ENCODE peak calls at places on chromosomes 3 and 15, in five cellular contexts. One of them, this sample, is unnamed.

GRCh38 chr15:36156855-36157521 is 422.4 kb upstream of the CDIN1 start:
- DNase-seq in NCI-H1436: no peak
- DNase-seq in CD8-positive, alpha-beta T cell: no peak
- DNase-seq in HT1080: peak; percentile 15
- DNase-seq in kidney: no peak
- DNase-seq in this sample: peak; percentile 4

GRCh38 chr3:60600848-60601247 is 650.4 kb downstream of the FHIT start:
- DNase-seq in NCI-H1436: no peak
- DNase-seq in CD8-positive, alpha-beta T cell: no peak
- DNase-seq in HT1080: no peak
- DNase-seq in kidney: no peak
- DNase-seq in this sample: no peak

GRCh38 chr15:69380100-69380725 is 33.9 kb upstream of the KIF23 start:
- DNase-seq in NCI-H1436: no peak
- DNase-seq in CD8-positive, alpha-beta T cell: no peak
- DNase-seq in HT1080: no peak
- DNase-seq in kidney: no peak
- DNase-seq in this sample: no peak

GRCh38 chr3:125119752-125120369 is 64.1 kb upstream of the HEG1 start:
- DNase-seq in NCI-H1436: no peak
- DNase-seq in CD8-positive, alpha-beta T cell: no peak
- DNase-seq in HT1080: no peak
- DNase-seq in kidney: no peak
- DNase-seq in this sample: no peak

GRCh38 chr15:88918738-88919137 is 5.6 kb upstream of the MFGE8 start:
- DNase-seq in NCI-H1436: peak; percentile 17
- DNase-seq in CD8-positive, alpha-beta T cell: no peak
- DNase-seq in HT1080: peak; percentile 98
- DNase-seq in kidney: no peak
- DNase-seq in this sample: peak; percentile 99

GRCh38 chr15:98289747-98290146 is 329.2 kb downstream of the ARRDC4 start:
- DNase-seq in NCI-H1436: no peak
- DNase-seq in CD8-positive, alpha-beta T cell: no peak
- DNase-seq in HT1080: no peak
- DNase-seq in kidney: no peak
- DNase-seq in this sample: no peak

GRCh38 chr3:170056710-170057454 is 19.1 kb downstream of the GPR160 start:
- DNase-seq in NCI-H1436: no peak
- DNase-seq in CD8-positive, alpha-beta T cell: no peak
- DNase-seq in HT1080: no peak
- DNase-seq in kidney: no peak
- DNase-seq in this sample: no peak

GRCh38 chr3:71512544-71512943 is 71.0 kb downstream of the FOXP1 start:
- DNase-seq in NCI-H1436: no peak
- DNase-seq in CD8-positive, alpha-beta T cell: no peak
- DNase-seq in HT1080: no peak
- DNase-seq in kidney: no peak
- DNase-seq in this sample: no peak

GRCh38 chr15:30791239-30791638 is 112.5 kb upstream of the FAN1 start:
- DNase-seq in NCI-H1436: no peak
- DNase-seq in CD8-positive, alpha-beta T cell: no peak
- DNase-seq in HT1080: peak; percentile 45
- DNase-seq in kidney: peak; percentile 34
- DNase-seq in this sample: peak; percentile 16

GRCh38 chr3:50264389-50264963 is 4.5 kb upstream of the SEMA3B start:
- DNase-seq in NCI-H1436: no peak
- DNase-seq in CD8-positive, alpha-beta T cell: no peak
- DNase-seq in HT1080: peak; percentile 84
- DNase-seq in kidney: peak; percentile 97
- DNase-seq in this sample: peak; percentile 90

GRCh38 chr15:36977620-36978610 is 122.4 kb downstream of the MEIS2 start:
- DNase-seq in NCI-H1436: no peak
- DNase-seq in CD8-positive, alpha-beta T cell: no peak
- DNase-seq in HT1080: no peak
- DNase-seq in kidney: no peak
- DNase-seq in this sample: no peak

GRCh38 chr3:50195501-50196252 is 4.3 kb downstream of the GNAT1 start:
- DNase-seq in NCI-H1436: no peak
- DNase-seq in CD8-positive, alpha-beta T cell: no peak
- DNase-seq in HT1080: no peak
- DNase-seq in kidney: no peak
- DNase-seq in this sample: no peak

GRCh38 chr15:71577071-71577470 is 233.3 kb upstream of the NR2E3 start:
- DNase-seq in NCI-H1436: no peak
- DNase-seq in CD8-positive, alpha-beta T cell: no peak
- DNase-seq in HT1080: no peak
- DNase-seq in kidney: no peak
- DNase-seq in this sample: no peak

This sample was measured in M059J.